ENCODE peak calls at places on chromosomes 13 and 19, in seven cellular contexts. U is A172; G is small intestine; H is putamen; Y is NCI-H1092 treated with DMSO at 0.1 percent for 48 hours; M is lung microvascular endothelial cell; N is CD4-positive, alpha-beta T cell. P is an unnamed sample.

GRCh38 chr19:16078759-16079707 is 2.7 kb downstream of the TPM4 start:
- DNase-seq in U (peak), M (peak), N (peak), H (peak), Y (no peak), G (peak), P (peak)

GRCh38 chr13:93942016-93942415 is 537.5 kb downstream of the DCT start:
- DNase-seq in M (no peak), G (no peak), N (no peak), Y (no peak), U (no peak), H (no peak), P (no peak)

GRCh38 chr13:51152713-51153112 is 41.6 kb upstream of the C13orf42 start:
- DNase-seq in N (no peak), Y (no peak), H (no peak), U (no peak), M (no peak), G (no peak), P (no peak)

GRCh38 chr19:29724102-29724641 is 9.1 kb upstream of the C19orf12 start:
- DNase-seq in H (peak), U (no peak), Y (peak), N (no peak), G (no peak), M (peak), P (no peak)

GRCh38 chr19:40775632-40776022 is 306 bp downstream of the MIA start:
- DNase-seq in N (no peak), H (no peak), U (no peak), G (no peak), M (no peak), Y (no peak), P (no peak)

GRCh38 chr19:36605839-36606478 is 846 bp downstream of the ZNF382 start:
- DNase-seq in H (no peak), U (no peak), M (no peak), N (no peak), Y (peak), G (no peak), P (no peak)

GRCh38 chr19:46791944-46792343 is 3.5 kb upstream of the SLC1A5 start:
- DNase-seq in M (peak), G (peak), U (no peak), Y (no peak), H (no peak), N (peak), P (no peak)

GRCh38 chr19:13092608-13093260 is 9.9 kb downstream of the LYL1 start:
- DNase-seq in U (peak), H (no peak), Y (no peak), N (no peak), M (no peak), G (no peak), P (no peak)

GRCh38 chr13:49693191-49693733 is 2.0 kb upstream of the EBPL start:
- DNase-seq in G (peak), U (no peak), Y (no peak), N (no peak), H (no peak), M (peak), P (peak)

GRCh38 chr19:11673608-11674041 is 65.1 kb downstream of the ZNF823 start:
- DNase-seq in M (peak), Y (no peak), N (no peak), G (peak), H (peak), U (no peak), P (peak)

GRCh38 chr19:12733369-12733896 is 1.1 kb downstream of the TRIR start:
- DNase-seq in Y (no peak), N (no peak), M (peak), H (no peak), G (peak), U (peak), P (peak)

GRCh38 chr19:49327878-49328544 is 3.0 kb upstream of the SLC6A16 start:
- DNase-seq in Y (no peak), U (no peak), H (no peak), M (peak), N (peak), G (peak), P (peak)

GRCh38 chr19:18259848-18260247 is 14.4 kb downstream of the IQCN start:
- DNase-seq in M (no peak), U (no peak), H (no peak), G (no peak), N (no peak), Y (no peak), P (no peak)

GRCh38 chr13:103229674-103230073 is 163.5 kb upstream of the SLC10A2 start:
- DNase-seq in U (no peak), N (no peak), H (no peak), G (no peak), M (no peak), Y (no peak), P (no peak)